ENCODE peak calls at places on chromosome 13, in ten cellular contexts. W, D, P, K, T, Q, C, Z, Y and E are unnamed samples.

GRCh38 chr13:42101821-42102580 is 53.6 kb downstream of the DGKH start:
- DNase-seq in W (no peak), D (no peak), P (peak; percentile 29), K (peak; percentile 47), T (no peak), Q (no peak), C (no peak), Z (no peak), Y (no peak), E (no peak)

GRCh38 chr13:105278797-105279425 is 1256.6 kb downstream of the EFNB2 start:
- DNase-seq in W (no peak), D (no peak), P (no peak), K (no peak), T (no peak), Q (no peak), C (no peak), Z (no peak), Y (no peak), E (no peak)

GRCh38 chr13:75797256-75797655 is 161.1 kb downstream of the LMO7 start:
- DNase-seq in W (no peak), D (no peak), P (no peak), K (no peak), T (no peak), Q (no peak), C (no peak), Z (no peak), Y (no peak), E (no peak)

GRCh38 chr13:105342421-105342820 is 1193.0 kb downstream of the EFNB2 start:
- DNase-seq in W (no peak), D (no peak), P (no peak), K (no peak), T (peak; percentile 21), Q (no peak), C (no peak), Z (no peak), Y (no peak), E (no peak)

GRCh38 chr13:23709521-23709920 is 139.3 kb downstream of the TNFRSF19 start:
- DNase-seq in W (no peak), D (no peak), P (no peak), K (no peak), T (peak; percentile 25), Q (no peak), C (no peak), Z (no peak), Y (no peak), E (no peak)

GRCh38 chr13:26133851-26134250 is 82.0 kb upstream of the SHISA2 start:
- DNase-seq in W (no peak), D (no peak), P (no peak), K (no peak), T (no peak), Q (no peak), C (no peak), Z (no peak), Y (no peak), E (no peak)

GRCh38 chr13:30971575-30971974 is 39.1 kb downstream of the TEX26 start:
- DNase-seq in W (no peak), D (no peak), P (no peak), K (no peak), T (peak; percentile 63), Q (no peak), C (no peak), Z (no peak), Y (no peak), E (no peak)

GRCh38 chr13:44837250-44837649 is 152.0 kb downstream of the NUFIP1 start:
- DNase-seq in W (no peak), D (no peak), P (no peak), K (peak; percentile 72), T (peak; percentile 78), Q (no peak), C (no peak), Z (no peak), Y (no peak), E (no peak)

GRCh38 chr13:53411443-53411842 is 382.8 kb downstream of the OLFM4 start:
- DNase-seq in W (no peak), D (no peak), P (no peak), K (no peak), T (no peak), Q (no peak), C (no peak), Z (no peak), Y (no peak), E (no peak)

GRCh38 chr13:34623331-34623730 is 318.7 kb upstream of the NBEA start:
- DNase-seq in W (no peak), D (no peak), P (no peak), K (no peak), T (no peak), Q (no peak), C (no peak), Z (no peak), Y (no peak), E (no peak)

GRCh38 chr13:20125129-20125782 is 35.6 kb downstream of the GJA3 start:
- DNase-seq in W (no peak), D (peak; percentile 46), P (no peak), K (peak; percentile 19), T (peak; percentile 69), Q (no peak), C (no peak), Z (no peak), Y (peak; percentile 8), E (no peak)

GRCh38 chr13:73607489-73608156 is 526.6 kb downstream of the KLF12 start:
- DNase-seq in W (no peak), D (no peak), P (no peak), K (no peak), T (peak; percentile 46), Q (no peak), C (no peak), Z (no peak), Y (no peak), E (no peak)

GRCh38 chr13:25037057-25037813 is 58.7 kb upstream of the PABPC3 start:
- DNase-seq in W (peak; percentile 65), D (no peak), P (no peak), K (peak; percentile 46), T (peak; percentile 65), Q (peak; percentile 47), C (no peak), Z (no peak), Y (no peak), E (peak; percentile 43)

GRCh38 chr13:103004790-103005307 is 61.4 kb downstream of the SLC10A2 start:
- DNase-seq in W (no peak), D (no peak), P (peak; percentile 27), K (no peak), T (no peak), Q (no peak), C (no peak), Z (no peak), Y (no peak), E (no peak)

GRCh38 chr13:36298535-36299068 is 988 bp upstream of the CCDC169 start:
- DNase-seq in W (no peak), D (peak; percentile 65), P (no peak), K (peak; percentile 13), T (no peak), Q (no peak), C (no peak), Z (no peak), Y (no peak), E (no peak)

GRCh38 chr13:75762066-75762937 is 126.2 kb downstream of the LMO7 start:
- DNase-seq in W (peak; percentile 64), D (no peak), P (no peak), K (peak; percentile 76), T (peak; percentile 63), Q (no peak), C (no peak), Z (no peak), Y (no peak), E (no peak)

GRCh38 chr13:90867336-90867683 is 480.2 kb upstream of the MIR17HG start:
- DNase-seq in W (peak; percentile 82), D (no peak), P (peak; percentile 51), K (peak; percentile 36), T (peak; percentile 27), Q (peak; percentile 63), C (peak; percentile 5), Z (peak; percentile 0), Y (no peak), E (peak; percentile 84)

DNA sequence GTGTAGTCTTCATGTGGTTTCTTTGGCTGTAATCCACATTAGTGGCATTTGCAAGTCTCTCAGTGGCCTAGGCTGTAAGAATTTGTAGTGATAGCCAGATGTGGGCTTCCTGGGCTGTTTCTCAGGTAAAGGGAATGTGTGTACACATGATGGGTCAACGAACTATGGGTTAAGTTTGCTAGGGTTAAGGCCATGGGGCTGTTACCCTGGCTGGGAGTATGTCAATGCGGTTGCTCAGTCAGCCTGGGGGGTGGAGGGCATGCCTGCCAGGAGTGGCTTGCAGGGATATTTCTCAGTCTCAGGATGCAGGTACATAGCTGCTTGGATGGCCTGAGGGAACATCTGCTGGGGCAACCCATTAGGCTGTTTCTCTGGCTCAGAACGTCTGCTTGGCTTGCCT is 13.4 kb downstream of the CYSLTR2 start:
- DNase-seq in W (no peak), D (no peak), P (no peak), K (no peak), T (no peak), Q (no peak), C (no peak), Z (no peak), Y (no peak), E (no peak)
- TF ChIP-seq CTCF in W (no peak), D (no peak), P (no peak), K (no peak), T (no peak), Q (no peak), C (no peak), Z (no peak), Y (no peak), E (no peak)

GRCh38 chr13:107258599-107259187 is 690.8 kb upstream of the ARGLU1 start:
- DNase-seq in W (no peak), D (no peak), P (no peak), K (peak; percentile 46), T (peak; percentile 95), Q (no peak), C (no peak), Z (no peak), Y (no peak), E (no peak)
- H3K4me3 ChIP-seq in W (no peak overlapping the region), D (no peak overlapping the region), P (no peak overlapping the region), K (no peak overlapping the region), T (no peak overlapping the region), Q (no peak overlapping the region), C (no peak overlapping the region), Z (no peak overlapping the region), Y (no peak overlapping the region), E (no peak overlapping the region)

DNA sequence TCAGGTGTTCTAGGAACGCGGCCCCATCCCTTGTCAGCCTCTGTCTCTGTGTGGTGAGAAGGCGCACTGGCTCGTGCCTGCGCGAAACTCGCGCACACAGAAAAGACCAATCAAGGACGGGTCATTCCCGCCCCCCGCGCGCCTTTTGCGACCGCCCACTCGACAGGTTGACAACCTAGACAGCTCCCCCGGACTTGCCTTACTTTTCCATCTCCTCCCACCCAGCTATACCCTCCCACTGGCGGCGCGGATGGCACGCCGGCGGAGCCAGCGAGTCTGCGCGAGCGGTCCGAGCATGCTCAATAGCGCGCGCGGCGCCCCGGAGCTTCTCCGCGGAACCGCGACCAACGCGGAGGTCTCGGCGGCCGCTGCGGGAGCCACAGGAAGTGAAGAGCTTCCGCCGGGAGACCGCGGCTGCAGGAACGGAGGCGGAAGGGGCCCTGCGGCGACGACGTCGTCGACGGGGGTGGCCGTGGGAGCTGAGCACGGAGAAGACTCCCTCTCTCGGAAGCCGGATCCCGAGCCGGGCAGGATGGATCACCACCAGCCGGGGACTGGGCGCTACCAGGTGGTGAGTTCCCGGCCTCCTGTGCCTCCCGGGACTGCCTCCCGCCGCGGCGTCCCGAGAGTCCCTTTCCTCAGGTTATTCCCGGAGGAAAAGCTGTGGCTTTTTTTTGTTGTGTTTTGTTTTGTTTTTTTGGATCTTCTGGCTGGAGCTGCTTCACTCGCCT is at the start of gene NDFIP2:
- DNase-seq in W (peak; percentile 93), D (peak; percentile 88), P (peak; percentile 90), K (peak; percentile 85), T (peak; percentile 80), Q (peak; percentile 92), C (peak; percentile 62), Z (peak; percentile 11), Y (peak; percentile 91), E (peak; percentile 75)
- TF ChIP-seq POLR2A in W (no peak), D (no peak), P (no peak), K (peak; percentile 65), T (peak; percentile 75), Q (peak; percentile 91), C (peak; percentile 54), Z (peak; percentile 41), Y (no peak), E (no peak)

GRCh38 chr13:33057019-33057785 is 41.0 kb downstream of the KL start:
- DNase-seq in W (no peak), D (no peak), P (peak; percentile 34), K (peak; percentile 45), T (peak; percentile 6), Q (no peak), C (no peak), Z (no peak), Y (no peak), E (no peak)
- TF ChIP-seq CTCF in W (no peak), D (no peak), P (peak; percentile 51), K (peak; percentile 24), T (peak; percentile 33), Q (no peak), C (no peak), Z (peak; percentile 40), Y (peak; percentile 36), E (no peak)